ENCODE peak calls at places on chromosomes 6 and 20, in seven cellular contexts. F, S, C, K, H, I and Y are unnamed samples.

GRCh38 chr6:74871757-74872156 is 334.1 kb downstream of the COL12A1 start:
- DNase-seq in H (no peak), S (peak), F (no peak), I (no peak), C (no peak), K (no peak), Y (no peak)

GRCh38 chr6:32814145-32814544 is 2.7 kb downstream of the HLA-DOB start:
- DNase-seq in C (no peak), H (no peak), F (no peak), K (no peak), I (no peak), S (peak), Y (no peak)

GRCh38 chr6:127938701-127939100 is 37.8 kb upstream of the THEMIS start:
- DNase-seq in H (peak), C (no peak), S (peak), K (no peak), F (peak), I (no peak), Y (no peak)

GRCh38 chr6:36805917-36806316 is 33.3 kb downstream of the CPNE5 start:
- DNase-seq in K (no peak), H (no peak), C (no peak), S (no peak), I (no peak), F (no peak), Y (no peak)

GRCh38 chr6:75431379-75431778 is 62.2 kb downstream of the FILIP1 start:
- DNase-seq in F (no peak), C (peak), S (peak), K (no peak), H (peak), I (no peak), Y (no peak)

GRCh38 chr20:57374931-57375651 is 16.1 kb upstream of the RBM38 start:
- DNase-seq in I (no peak), F (no peak), H (no peak), K (no peak), C (no peak), S (no peak), Y (no peak)

GRCh38 chr20:5933802-5934436 is 16.4 kb downstream of the TRMT6 start:
- DNase-seq in K (no peak), I (no peak), C (no peak), F (no peak), S (peak), H (peak), Y (no peak)

GRCh38 chr6:90538651-90539050 is 48.2 kb downstream of the MAP3K7 start:
- DNase-seq in I (no peak), F (no peak), S (no peak), K (no peak), C (no peak), H (no peak), Y (no peak)

GRCh38 chr20:25025986-25026605 is 31.8 kb downstream of the ACSS1 start:
- DNase-seq in S (no peak), H (no peak), C (no peak), K (no peak), F (no peak), I (no peak), Y (no peak)

GRCh38 chr6:83185096-83185495 is 8.0 kb downstream of the PGM3 start:
- DNase-seq in C (no peak), I (no peak), K (no peak), F (no peak), S (peak), H (no peak), Y (no peak)

GRCh38 chr6:34052071-34052825 is 93.6 kb downstream of the GRM4 start:
- DNase-seq in I (no peak), F (no peak), K (no peak), S (no peak), C (no peak), H (no peak), Y (no peak)

GRCh38 chr6:67812125-67812524 is 823.0 kb upstream of the ADGRB3 start:
- DNase-seq in H (no peak), S (no peak), K (no peak), I (no peak), C (no peak), F (no peak), Y (no peak)

GRCh38 chr6:34227656-34228421 is 8.8 kb upstream of the HMGA1 start:
- DNase-seq in I (no peak), S (no peak), C (no peak), H (no peak), K (peak), F (no peak), Y (no peak)

GRCh38 chr20:51667002-51667408 is 101.2 kb downstream of the ATP9A start:
- DNase-seq in H (no peak), C (no peak), F (no peak), K (no peak), I (no peak), S (no peak), Y (no peak)

GRCh38 chr6:14964486-14964885 is 281.4 kb upstream of the JARID2 start:
- DNase-seq in H (no peak), K (no peak), S (no peak), I (no peak), F (no peak), C (no peak), Y (no peak)

GRCh38 chr6:163814494-163815364 is 400.2 kb downstream of the QKI start:
- DNase-seq in F (peak), C (no peak), K (no peak), I (no peak), S (no peak), H (peak), Y (no peak)

GRCh38 chr20:41030536-41031242 is 2.1 kb downstream of the TOP1 start:
- DNase-seq in C (no peak), F (no peak), H (peak), K (no peak), S (peak), I (no peak), Y (no peak)

GRCh38 chr20:12970372-12970821 is 38.4 kb upstream of the SPTLC3 start:
- DNase-seq in I (no peak), K (no peak), C (no peak), S (peak), F (no peak), H (peak), Y (no peak)

GRCh38 chr6:14747881-14748520 is 497.9 kb upstream of the JARID2 start:
- DNase-seq in C (no peak), I (no peak), F (no peak), S (no peak), H (peak), K (no peak), Y (no peak)

GRCh38 chr6:88702956-88703556 is 260.4 kb downstream of the RNGTT start:
- DNase-seq in H (no peak), I (no peak), K (no peak), C (no peak), S (no peak), F (no peak), Y (no peak)